ENCODE peak calls at places on chromosomes 16 and 17, in eight cellular contexts. One of them, this sample, is unnamed.

GRCh38 chr16:48561960-48562393 is 48.0 kb downstream of the N4BP1 start:
- DNase-seq in stimulated activated naive CD4-positive, alpha-beta T cell treated with Interleukin-2 at 50 U/mL for 16 hours: no peak
- DNase-seq in occipital lobe: no peak
- DNase-seq in OCI-LY7: no peak
- DNase-seq in AG09309: no peak
- DNase-seq in pulmonary artery endothelial cell: peak; percentile 30
- DNase-seq in C1 segment of cervical spinal cord: no peak
- DNase-seq in stimulated activated CD8-positive, alpha-beta memory T cell treated with anti-CD3 and anti-CD28 coated beads, Interleukin-12 subunit alpha, Interleukin-12 subunit beta, amount 100 ng/mL, for 4 hours: no peak
- DNase-seq in this sample: no peak

GRCh38 chr17:44465897-44466296 is 37.3 kb downstream of the GPATCH8 start:
- DNase-seq in stimulated activated naive CD4-positive, alpha-beta T cell treated with Interleukin-2 at 50 U/mL for 16 hours: no peak
- DNase-seq in OCI-LY7: no peak
- DNase-seq in C1 segment of cervical spinal cord: no peak
- DNase-seq in occipital lobe: no peak
- DNase-seq in AG09309: no peak
- DNase-seq in stimulated activated CD8-positive, alpha-beta memory T cell treated with anti-CD3 and anti-CD28 coated beads, Interleukin-12 subunit alpha, Interleukin-12 subunit beta, amount 100 ng/mL, for 4 hours: no peak
- DNase-seq in pulmonary artery endothelial cell: no peak
- DNase-seq in this sample: no peak

GRCh38 chr17:20174588-20175265 is 165.6 kb downstream of the SPECC1 start:
- DNase-seq in occipital lobe: no peak
- DNase-seq in OCI-LY7: no peak
- DNase-seq in C1 segment of cervical spinal cord: no peak
- DNase-seq in pulmonary artery endothelial cell: no peak
- DNase-seq in stimulated activated naive CD4-positive, alpha-beta T cell treated with Interleukin-2 at 50 U/mL for 16 hours: no peak
- DNase-seq in AG09309: no peak
- DNase-seq in stimulated activated CD8-positive, alpha-beta memory T cell treated with anti-CD3 and anti-CD28 coated beads, Interleukin-12 subunit alpha, Interleukin-12 subunit beta, amount 100 ng/mL, for 4 hours: no peak
- DNase-seq in this sample: no peak

GRCh38 chr16:15993946-15994665 is 44.7 kb downstream of the ABCC1 start:
- DNase-seq in stimulated activated CD8-positive, alpha-beta memory T cell treated with anti-CD3 and anti-CD28 coated beads, Interleukin-12 subunit alpha, Interleukin-12 subunit beta, amount 100 ng/mL, for 4 hours: no peak
- DNase-seq in pulmonary artery endothelial cell: peak; percentile 68
- DNase-seq in stimulated activated naive CD4-positive, alpha-beta T cell treated with Interleukin-2 at 50 U/mL for 16 hours: no peak
- DNase-seq in AG09309: no peak
- DNase-seq in occipital lobe: no peak
- DNase-seq in OCI-LY7: no peak
- DNase-seq in C1 segment of cervical spinal cord: no peak
- DNase-seq in this sample: no peak

GRCh38 chr17:81845881-81846742 is 11.3 kb upstream of the PPP1R27 start:
- DNase-seq in pulmonary artery endothelial cell: no peak
- DNase-seq in stimulated activated CD8-positive, alpha-beta memory T cell treated with anti-CD3 and anti-CD28 coated beads, Interleukin-12 subunit alpha, Interleukin-12 subunit beta, amount 100 ng/mL, for 4 hours: no peak
- DNase-seq in stimulated activated naive CD4-positive, alpha-beta T cell treated with Interleukin-2 at 50 U/mL for 16 hours: no peak
- DNase-seq in occipital lobe: no peak
- DNase-seq in C1 segment of cervical spinal cord: no peak
- DNase-seq in AG09309: no peak
- DNase-seq in OCI-LY7: no peak
- DNase-seq in this sample: no peak

GRCh38 chr17:31444026-31444425 is 52.6 kb downstream of the RAB11FIP4 start:
- DNase-seq in occipital lobe: peak; percentile 44
- DNase-seq in stimulated activated CD8-positive, alpha-beta memory T cell treated with anti-CD3 and anti-CD28 coated beads, Interleukin-12 subunit alpha, Interleukin-12 subunit beta, amount 100 ng/mL, for 4 hours: no peak
- DNase-seq in stimulated activated naive CD4-positive, alpha-beta T cell treated with Interleukin-2 at 50 U/mL for 16 hours: no peak
- DNase-seq in C1 segment of cervical spinal cord: no peak
- DNase-seq in OCI-LY7: no peak
- DNase-seq in pulmonary artery endothelial cell: no peak
- DNase-seq in AG09309: no peak
- DNase-seq in this sample: no peak

GRCh38 chr17:74950207-74950606 is 14.5 kb downstream of the OTOP3 start:
- DNase-seq in stimulated activated naive CD4-positive, alpha-beta T cell treated with Interleukin-2 at 50 U/mL for 16 hours: no peak
- DNase-seq in AG09309: no peak
- DNase-seq in stimulated activated CD8-positive, alpha-beta memory T cell treated with anti-CD3 and anti-CD28 coated beads, Interleukin-12 subunit alpha, Interleukin-12 subunit beta, amount 100 ng/mL, for 4 hours: no peak
- DNase-seq in occipital lobe: no peak
- DNase-seq in OCI-LY7: no peak
- DNase-seq in C1 segment of cervical spinal cord: no peak
- DNase-seq in pulmonary artery endothelial cell: no peak
- DNase-seq in this sample: no peak

GRCh38 chr17:75765981-75766380 is 989 bp upstream of the GALK1 start:
- DNase-seq in occipital lobe: no peak
- DNase-seq in pulmonary artery endothelial cell: no peak
- DNase-seq in C1 segment of cervical spinal cord: no peak
- DNase-seq in stimulated activated naive CD4-positive, alpha-beta T cell treated with Interleukin-2 at 50 U/mL for 16 hours: no peak
- DNase-seq in AG09309: no peak
- DNase-seq in OCI-LY7: no peak
- DNase-seq in stimulated activated CD8-positive, alpha-beta memory T cell treated with anti-CD3 and anti-CD28 coated beads, Interleukin-12 subunit alpha, Interleukin-12 subunit beta, amount 100 ng/mL, for 4 hours: no peak
- DNase-seq in this sample: no peak

GRCh38 chr17:17382901-17383300 is 79.7 kb downstream of the NT5M start:
- DNase-seq in OCI-LY7: no peak
- DNase-seq in pulmonary artery endothelial cell: no peak
- DNase-seq in stimulated activated naive CD4-positive, alpha-beta T cell treated with Interleukin-2 at 50 U/mL for 16 hours: no peak
- DNase-seq in C1 segment of cervical spinal cord: no peak
- DNase-seq in AG09309: no peak
- DNase-seq in stimulated activated CD8-positive, alpha-beta memory T cell treated with anti-CD3 and anti-CD28 coated beads, Interleukin-12 subunit alpha, Interleukin-12 subunit beta, amount 100 ng/mL, for 4 hours: no peak
- DNase-seq in occipital lobe: no peak
- DNase-seq in this sample: no peak

GRCh38 chr17:40031706-40032105 is 16.5 kb downstream of the CSF3 start:
- DNase-seq in pulmonary artery endothelial cell: no peak
- DNase-seq in OCI-LY7: no peak
- DNase-seq in C1 segment of cervical spinal cord: no peak
- DNase-seq in stimulated activated naive CD4-positive, alpha-beta T cell treated with Interleukin-2 at 50 U/mL for 16 hours: no peak
- DNase-seq in occipital lobe: no peak
- DNase-seq in AG09309: no peak
- DNase-seq in stimulated activated CD8-positive, alpha-beta memory T cell treated with anti-CD3 and anti-CD28 coated beads, Interleukin-12 subunit alpha, Interleukin-12 subunit beta, amount 100 ng/mL, for 4 hours: no peak
- DNase-seq in this sample: no peak

GRCh38 chr16:14538604-14539003 is 91.5 kb downstream of the PARN start:
- DNase-seq in AG09309: no peak
- DNase-seq in stimulated activated CD8-positive, alpha-beta memory T cell treated with anti-CD3 and anti-CD28 coated beads, Interleukin-12 subunit alpha, Interleukin-12 subunit beta, amount 100 ng/mL, for 4 hours: no peak
- DNase-seq in stimulated activated naive CD4-positive, alpha-beta T cell treated with Interleukin-2 at 50 U/mL for 16 hours: no peak
- DNase-seq in C1 segment of cervical spinal cord: no peak
- DNase-seq in pulmonary artery endothelial cell: no peak
- DNase-seq in OCI-LY7: no peak
- DNase-seq in occipital lobe: no peak
- DNase-seq in this sample: no peak

GRCh38 chr16:83717308-83717707 is 90.5 kb upstream of the HSBP1 start:
- DNase-seq in pulmonary artery endothelial cell: no peak
- DNase-seq in stimulated activated naive CD4-positive, alpha-beta T cell treated with Interleukin-2 at 50 U/mL for 16 hours: no peak
- DNase-seq in C1 segment of cervical spinal cord: no peak
- DNase-seq in OCI-LY7: no peak
- DNase-seq in occipital lobe: no peak
- DNase-seq in stimulated activated CD8-positive, alpha-beta memory T cell treated with anti-CD3 and anti-CD28 coated beads, Interleukin-12 subunit alpha, Interleukin-12 subunit beta, amount 100 ng/mL, for 4 hours: no peak
- DNase-seq in AG09309: no peak
- DNase-seq in this sample: no peak

GRCh38 chr17:58402679-58403078 is 14.7 kb downstream of the RNF43 start:
- DNase-seq in stimulated activated naive CD4-positive, alpha-beta T cell treated with Interleukin-2 at 50 U/mL for 16 hours: no peak
- DNase-seq in OCI-LY7: no peak
- DNase-seq in occipital lobe: no peak
- DNase-seq in C1 segment of cervical spinal cord: no peak
- DNase-seq in stimulated activated CD8-positive, alpha-beta memory T cell treated with anti-CD3 and anti-CD28 coated beads, Interleukin-12 subunit alpha, Interleukin-12 subunit beta, amount 100 ng/mL, for 4 hours: no peak
- DNase-seq in AG09309: no peak
- DNase-seq in pulmonary artery endothelial cell: no peak
- DNase-seq in this sample: no peak

GRCh38 chr17:72953621-72954020 is 138.9 kb downstream of the SLC39A11 start:
- DNase-seq in OCI-LY7: no peak
- DNase-seq in AG09309: no peak
- DNase-seq in occipital lobe: no peak
- DNase-seq in stimulated activated CD8-positive, alpha-beta memory T cell treated with anti-CD3 and anti-CD28 coated beads, Interleukin-12 subunit alpha, Interleukin-12 subunit beta, amount 100 ng/mL, for 4 hours: no peak
- DNase-seq in C1 segment of cervical spinal cord: no peak
- DNase-seq in stimulated activated naive CD4-positive, alpha-beta T cell treated with Interleukin-2 at 50 U/mL for 16 hours: no peak
- DNase-seq in pulmonary artery endothelial cell: no peak
- DNase-seq in this sample: no peak

GRCh38 chr17:78791840-78792709 is 10.0 kb upstream of the CYTH1 start:
- DNase-seq in C1 segment of cervical spinal cord: no peak
- DNase-seq in AG09309: no peak
- DNase-seq in pulmonary artery endothelial cell: no peak
- DNase-seq in occipital lobe: no peak
- DNase-seq in OCI-LY7: no peak
- DNase-seq in stimulated activated CD8-positive, alpha-beta memory T cell treated with anti-CD3 and anti-CD28 coated beads, Interleukin-12 subunit alpha, Interleukin-12 subunit beta, amount 100 ng/mL, for 4 hours: no peak
- DNase-seq in stimulated activated naive CD4-positive, alpha-beta T cell treated with Interleukin-2 at 50 U/mL for 16 hours: no peak
- DNase-seq in this sample: no peak

GRCh38 chr17:5762191-5762590 is 177.9 kb upstream of the NLRP1 start:
- DNase-seq in OCI-LY7: no peak
- DNase-seq in AG09309: no peak
- DNase-seq in stimulated activated CD8-positive, alpha-beta memory T cell treated with anti-CD3 and anti-CD28 coated beads, Interleukin-12 subunit alpha, Interleukin-12 subunit beta, amount 100 ng/mL, for 4 hours: no peak
- DNase-seq in C1 segment of cervical spinal cord: no peak
- DNase-seq in stimulated activated naive CD4-positive, alpha-beta T cell treated with Interleukin-2 at 50 U/mL for 16 hours: no peak
- DNase-seq in pulmonary artery endothelial cell: no peak
- DNase-seq in occipital lobe: no peak
- DNase-seq in this sample: no peak

GRCh38 chr17:63567229-63567628 is 17.0 kb downstream of the DCAF7 start:
- DNase-seq in pulmonary artery endothelial cell: no peak
- DNase-seq in occipital lobe: no peak
- DNase-seq in stimulated activated CD8-positive, alpha-beta memory T cell treated with anti-CD3 and anti-CD28 coated beads, Interleukin-12 subunit alpha, Interleukin-12 subunit beta, amount 100 ng/mL, for 4 hours: no peak
- DNase-seq in stimulated activated naive CD4-positive, alpha-beta T cell treated with Interleukin-2 at 50 U/mL for 16 hours: no peak
- DNase-seq in AG09309: no peak
- DNase-seq in C1 segment of cervical spinal cord: no peak
- DNase-seq in OCI-LY7: no peak
- DNase-seq in this sample: no peak

GRCh38 chr17:34412965-34413441 is 50.0 kb upstream of the CCL1 start:
- DNase-seq in AG09309: no peak
- DNase-seq in occipital lobe: no peak
- DNase-seq in stimulated activated CD8-positive, alpha-beta memory T cell treated with anti-CD3 and anti-CD28 coated beads, Interleukin-12 subunit alpha, Interleukin-12 subunit beta, amount 100 ng/mL, for 4 hours: no peak
- DNase-seq in OCI-LY7: no peak
- DNase-seq in C1 segment of cervical spinal cord: no peak
- DNase-seq in stimulated activated naive CD4-positive, alpha-beta T cell treated with Interleukin-2 at 50 U/mL for 16 hours: no peak
- DNase-seq in pulmonary artery endothelial cell: peak; percentile 82
- DNase-seq in this sample: no peak

GRCh38 chr17:1643293-1643998 is 2.1 kb downstream of the SCARF1 start:
- DNase-seq in C1 segment of cervical spinal cord: no peak
- DNase-seq in stimulated activated naive CD4-positive, alpha-beta T cell treated with Interleukin-2 at 50 U/mL for 16 hours: peak; percentile 58
- DNase-seq in stimulated activated CD8-positive, alpha-beta memory T cell treated with anti-CD3 and anti-CD28 coated beads, Interleukin-12 subunit alpha, Interleukin-12 subunit beta, amount 100 ng/mL, for 4 hours: peak; percentile 31
- DNase-seq in OCI-LY7: peak; percentile 77
- DNase-seq in pulmonary artery endothelial cell: no peak
- DNase-seq in occipital lobe: no peak
- DNase-seq in AG09309: no peak
- DNase-seq in this sample: no peak

GRCh38 chr16:282944-283744 is at the start of gene PDIA2:
- DNase-seq in C1 segment of cervical spinal cord: peak; percentile 16
- DNase-seq in pulmonary artery endothelial cell: no peak
- DNase-seq in OCI-LY7: no peak
- DNase-seq in stimulated activated CD8-positive, alpha-beta memory T cell treated with anti-CD3 and anti-CD28 coated beads, Interleukin-12 subunit alpha, Interleukin-12 subunit beta, amount 100 ng/mL, for 4 hours: no peak
- DNase-seq in occipital lobe: no peak
- DNase-seq in stimulated activated naive CD4-positive, alpha-beta T cell treated with Interleukin-2 at 50 U/mL for 16 hours: no peak
- DNase-seq in AG09309: no peak
- DNase-seq in this sample: no peak

GRCh38 chr16:88633684-88634140 is 4.7 kb upstream of the IL17C start:
- DNase-seq in pulmonary artery endothelial cell: peak; percentile 7
- DNase-seq in occipital lobe: no peak
- DNase-seq in OCI-LY7: peak; percentile 55
- DNase-seq in stimulated activated CD8-positive, alpha-beta memory T cell treated with anti-CD3 and anti-CD28 coated beads, Interleukin-12 subunit alpha, Interleukin-12 subunit beta, amount 100 ng/mL, for 4 hours: peak; percentile 66
- DNase-seq in stimulated activated naive CD4-positive, alpha-beta T cell treated with Interleukin-2 at 50 U/mL for 16 hours: peak; percentile 43
- DNase-seq in AG09309: no peak
- DNase-seq in C1 segment of cervical spinal cord: no peak
- DNase-seq in this sample: no peak

GRCh38 chr17:83203472-83204221 is 124.2 kb downstream of the METRNL start:
- DNase-seq in stimulated activated naive CD4-positive, alpha-beta T cell treated with Interleukin-2 at 50 U/mL for 16 hours: no peak
- DNase-seq in AG09309: no peak
- DNase-seq in occipital lobe: no peak
- DNase-seq in OCI-LY7: no peak
- DNase-seq in stimulated activated CD8-positive, alpha-beta memory T cell treated with anti-CD3 and anti-CD28 coated beads, Interleukin-12 subunit alpha, Interleukin-12 subunit beta, amount 100 ng/mL, for 4 hours: no peak
- DNase-seq in pulmonary artery endothelial cell: no peak
- DNase-seq in C1 segment of cervical spinal cord: no peak
- DNase-seq in this sample: no peak

GRCh38 chr17:67105213-67105612 is 60.9 kb downstream of the CACNG1 start:
- DNase-seq in stimulated activated CD8-positive, alpha-beta memory T cell treated with anti-CD3 and anti-CD28 coated beads, Interleukin-12 subunit alpha, Interleukin-12 subunit beta, amount 100 ng/mL, for 4 hours: no peak
- DNase-seq in stimulated activated naive CD4-positive, alpha-beta T cell treated with Interleukin-2 at 50 U/mL for 16 hours: no peak
- DNase-seq in occipital lobe: no peak
- DNase-seq in pulmonary artery endothelial cell: no peak
- DNase-seq in C1 segment of cervical spinal cord: no peak
- DNase-seq in AG09309: peak; percentile 72
- DNase-seq in OCI-LY7: no peak
- DNase-seq in this sample: no peak

GRCh38 chr17:34673995-34674900 is 94.9 kb downstream of the TMEM132E start:
- DNase-seq in OCI-LY7: no peak
- DNase-seq in stimulated activated CD8-positive, alpha-beta memory T cell treated with anti-CD3 and anti-CD28 coated beads, Interleukin-12 subunit alpha, Interleukin-12 subunit beta, amount 100 ng/mL, for 4 hours: no peak
- DNase-seq in stimulated activated naive CD4-positive, alpha-beta T cell treated with Interleukin-2 at 50 U/mL for 16 hours: no peak
- DNase-seq in AG09309: no peak
- DNase-seq in pulmonary artery endothelial cell: no peak
- DNase-seq in occipital lobe: no peak
- DNase-seq in C1 segment of cervical spinal cord: no peak
- DNase-seq in this sample: no peak

GRCh38 chr16:89491238-89491869 is 993 bp upstream of the ANKRD11 start:
- DNase-seq in C1 segment of cervical spinal cord: no peak
- DNase-seq in stimulated activated naive CD4-positive, alpha-beta T cell treated with Interleukin-2 at 50 U/mL for 16 hours: no peak
- DNase-seq in OCI-LY7: peak; percentile 62
- DNase-seq in occipital lobe: no peak
- DNase-seq in stimulated activated CD8-positive, alpha-beta memory T cell treated with anti-CD3 and anti-CD28 coated beads, Interleukin-12 subunit alpha, Interleukin-12 subunit beta, amount 100 ng/mL, for 4 hours: no peak
- DNase-seq in AG09309: no peak
- DNase-seq in pulmonary artery endothelial cell: no peak
- DNase-seq in this sample: no peak

GRCh38 chr17:58327363-58328194 is 1.0 kb downstream of the TSPOAP1 start:
- DNase-seq in AG09309: no peak
- DNase-seq in OCI-LY7: peak; percentile 70
- DNase-seq in C1 segment of cervical spinal cord: no peak
- DNase-seq in stimulated activated CD8-positive, alpha-beta memory T cell treated with anti-CD3 and anti-CD28 coated beads, Interleukin-12 subunit alpha, Interleukin-12 subunit beta, amount 100 ng/mL, for 4 hours: peak; percentile 45
- DNase-seq in stimulated activated naive CD4-positive, alpha-beta T cell treated with Interleukin-2 at 50 U/mL for 16 hours: no peak
- DNase-seq in occipital lobe: no peak
- DNase-seq in pulmonary artery endothelial cell: no peak
- DNase-seq in this sample: no peak

GRCh38 chr17:80923211-80924110 is 68.2 kb upstream of the CHMP6 start:
- DNase-seq in occipital lobe: no peak
- DNase-seq in OCI-LY7: no peak
- DNase-seq in pulmonary artery endothelial cell: no peak
- DNase-seq in AG09309: no peak
- DNase-seq in C1 segment of cervical spinal cord: no peak
- DNase-seq in stimulated activated naive CD4-positive, alpha-beta T cell treated with Interleukin-2 at 50 U/mL for 16 hours: no peak
- DNase-seq in stimulated activated CD8-positive, alpha-beta memory T cell treated with anti-CD3 and anti-CD28 coated beads, Interleukin-12 subunit alpha, Interleukin-12 subunit beta, amount 100 ng/mL, for 4 hours: no peak
- DNase-seq in this sample: no peak

GRCh38 chr17:4988168-4988567 is 693 bp upstream of the CAMTA2 start:
- DNase-seq in stimulated activated CD8-positive, alpha-beta memory T cell treated with anti-CD3 and anti-CD28 coated beads, Interleukin-12 subunit alpha, Interleukin-12 subunit beta, amount 100 ng/mL, for 4 hours: no peak
- DNase-seq in pulmonary artery endothelial cell: no peak
- DNase-seq in stimulated activated naive CD4-positive, alpha-beta T cell treated with Interleukin-2 at 50 U/mL for 16 hours: no peak
- DNase-seq in OCI-LY7: peak; percentile 47
- DNase-seq in C1 segment of cervical spinal cord: no peak
- DNase-seq in occipital lobe: no peak
- DNase-seq in AG09309: no peak
- DNase-seq in this sample: no peak

GRCh38 chr16:832652-833336 is 32.3 kb upstream of the GNG13 start:
- DNase-seq in AG09309: no peak
- DNase-seq in OCI-LY7: no peak
- DNase-seq in occipital lobe: no peak
- DNase-seq in pulmonary artery endothelial cell: no peak
- DNase-seq in stimulated activated CD8-positive, alpha-beta memory T cell treated with anti-CD3 and anti-CD28 coated beads, Interleukin-12 subunit alpha, Interleukin-12 subunit beta, amount 100 ng/mL, for 4 hours: no peak
- DNase-seq in stimulated activated naive CD4-positive, alpha-beta T cell treated with Interleukin-2 at 50 U/mL for 16 hours: no peak
- DNase-seq in C1 segment of cervical spinal cord: no peak
- DNase-seq in this sample: no peak

GRCh38 chr16:29310852-29311314 is 95.6 kb downstream of the NPIPB11 start:
- DNase-seq in OCI-LY7: no peak
- DNase-seq in AG09309: no peak
- DNase-seq in occipital lobe: no peak
- DNase-seq in pulmonary artery endothelial cell: no peak
- DNase-seq in stimulated activated CD8-positive, alpha-beta memory T cell treated with anti-CD3 and anti-CD28 coated beads, Interleukin-12 subunit alpha, Interleukin-12 subunit beta, amount 100 ng/mL, for 4 hours: no peak
- DNase-seq in stimulated activated naive CD4-positive, alpha-beta T cell treated with Interleukin-2 at 50 U/mL for 16 hours: no peak
- DNase-seq in C1 segment of cervical spinal cord: no peak
- DNase-seq in this sample: no peak

GRCh38 chr16:84548971-84549844 is 44.7 kb upstream of the MEAK7 start:
- DNase-seq in OCI-LY7: no peak
- DNase-seq in C1 segment of cervical spinal cord: peak; percentile 52
- DNase-seq in AG09309: no peak
- DNase-seq in pulmonary artery endothelial cell: no peak
- DNase-seq in occipital lobe: no peak
- DNase-seq in stimulated activated naive CD4-positive, alpha-beta T cell treated with Interleukin-2 at 50 U/mL for 16 hours: peak; percentile 54
- DNase-seq in stimulated activated CD8-positive, alpha-beta memory T cell treated with anti-CD3 and anti-CD28 coated beads, Interleukin-12 subunit alpha, Interleukin-12 subunit beta, amount 100 ng/mL, for 4 hours: peak; percentile 45
- DNase-seq in this sample: no peak

GRCh38 chr17:68460715-68461114 is 3.4 kb upstream of the WIPI1 start:
- DNase-seq in OCI-LY7: peak; percentile 51
- DNase-seq in pulmonary artery endothelial cell: no peak
- DNase-seq in AG09309: no peak
- DNase-seq in occipital lobe: no peak
- DNase-seq in stimulated activated naive CD4-positive, alpha-beta T cell treated with Interleukin-2 at 50 U/mL for 16 hours: peak; percentile 17
- DNase-seq in C1 segment of cervical spinal cord: no peak
- DNase-seq in stimulated activated CD8-positive, alpha-beta memory T cell treated with anti-CD3 and anti-CD28 coated beads, Interleukin-12 subunit alpha, Interleukin-12 subunit beta, amount 100 ng/mL, for 4 hours: no peak
- DNase-seq in this sample: no peak

GRCh38 chr17:12664894-12665262 is 812 bp upstream of the MYOCD start:
- DNase-seq in stimulated activated naive CD4-positive, alpha-beta T cell treated with Interleukin-2 at 50 U/mL for 16 hours: no peak
- DNase-seq in pulmonary artery endothelial cell: no peak
- DNase-seq in C1 segment of cervical spinal cord: no peak
- DNase-seq in occipital lobe: no peak
- DNase-seq in OCI-LY7: no peak
- DNase-seq in AG09309: no peak
- DNase-seq in stimulated activated CD8-positive, alpha-beta memory T cell treated with anti-CD3 and anti-CD28 coated beads, Interleukin-12 subunit alpha, Interleukin-12 subunit beta, amount 100 ng/mL, for 4 hours: no peak
- DNase-seq in this sample: no peak

GRCh38 chr17:10360578-10360977 is 12.2 kb downstream of the MYH13 start:
- DNase-seq in C1 segment of cervical spinal cord: no peak
- DNase-seq in OCI-LY7: no peak
- DNase-seq in occipital lobe: no peak
- DNase-seq in AG09309: no peak
- DNase-seq in stimulated activated naive CD4-positive, alpha-beta T cell treated with Interleukin-2 at 50 U/mL for 16 hours: no peak
- DNase-seq in pulmonary artery endothelial cell: no peak
- DNase-seq in stimulated activated CD8-positive, alpha-beta memory T cell treated with anti-CD3 and anti-CD28 coated beads, Interleukin-12 subunit alpha, Interleukin-12 subunit beta, amount 100 ng/mL, for 4 hours: no peak
- DNase-seq in this sample: no peak

This sample was measured in GOT3.